ENCODE peak calls at places on chromosome 1, in five cellular contexts. Y is NCI-H146, X is stromal cell of bone marrow, P is transverse colon, N is astrocyte of the spinal cord. M is an unnamed sample.

GRCh38 chr1:182149411-182149965 is 88.0 kb upstream of the ZNF648 start:
- DNase-seq in Y (no peak), X (peak), P (peak), N (peak), M (peak)

GRCh38 chr1:30411206-30411605 is 312.2 kb downstream of the MATN1 start:
- DNase-seq in Y (no peak), X (no peak), P (no peak), N (no peak), M (no peak)

GRCh38 chr1:229756666-229757065 is 130.6 kb downstream of the URB2 start:
- DNase-seq in Y (no peak), X (peak), P (no peak), N (peak), M (peak)

GRCh38 chr1:15348648-15349047 is 61.0 kb upstream of the EFHD2 start:
- DNase-seq in Y (no peak), X (no peak), P (no peak), N (no peak), M (no peak)

GRCh38 chr1:212967767-212968166 is 17.4 kb downstream of the VASH2 start:
- DNase-seq in Y (peak), X (peak), P (no peak), N (peak), M (peak)

GRCh38 chr1:25695066-25695990 is 78.7 kb downstream of the MAN1C1 start:
- DNase-seq in Y (no peak), X (peak), P (peak), N (peak), M (peak)

GRCh38 chr1:175783126-175783722 is 39.8 kb upstream of the TNR start:
- DNase-seq in Y (no peak), X (no peak), P (no peak), N (no peak), M (no peak)

GRCh38 chr1:62076286-62076685 is 118.4 kb upstream of the L1TD1 start:
- DNase-seq in Y (no peak), X (peak), P (no peak), N (peak), M (peak)

GRCh38 chr1:58782308-58783089 is 1.3 kb downstream of the JUN start:
- DNase-seq in Y (peak), X (peak), P (peak), N (no peak), M (no peak)

GRCh38 chr1:3727825-3728776 is 24.1 kb upstream of the CCDC27 start:
- DNase-seq in Y (no peak), X (no peak), P (no peak), N (no peak), M (no peak)

GRCh38 chr1:170503691-170504090 is 28.3 kb upstream of the GORAB start:
- DNase-seq in Y (no peak), X (no peak), P (no peak), N (no peak), M (no peak)

GRCh38 chr1:233269656-233270055 is 25.9 kb downstream of the PCNX2 start:
- DNase-seq in Y (no peak), X (no peak), P (no peak), N (peak), M (peak)

GRCh38 chr1:156260896-156261295 is 13.0 kb upstream of the PAQR6 start:
- DNase-seq in Y (no peak), X (no peak), P (no peak), N (no peak), M (no peak)

GRCh38 chr1:197103295-197103694 is 36.2 kb upstream of the F13B start:
- DNase-seq in Y (no peak), X (no peak), P (no peak), N (no peak), M (peak)